ENCODE peak calls at places on chromosomes 4 and X, in six cellular contexts. One of them, this sample, is unnamed.

GRCh38 chr4:101667348-101667747 is 123.2 kb upstream of the BANK1 start:
- DNase-seq in HFFc6: peak
- DNase-seq in upper lobe of right lung: no peak
- DNase-seq in dorsolateral prefrontal cortex: no peak
- DNase-seq in breast epithelium: no peak
- DNase-seq in IMR-90: no peak
- DNase-seq in this sample: no peak

GRCh38 chrX:41730101-41730500 is 6.1 kb downstream of the GPR82 start:
- DNase-seq in upper lobe of right lung: no peak
- DNase-seq in IMR-90: peak
- DNase-seq in breast epithelium: no peak
- DNase-seq in dorsolateral prefrontal cortex: no peak
- DNase-seq in HFFc6: no peak
- DNase-seq in this sample: no peak

GRCh38 chr4:81052119-81053068 is 21.9 kb downstream of the BMP3 start:
- DNase-seq in HFFc6: peak
- DNase-seq in dorsolateral prefrontal cortex: peak
- DNase-seq in breast epithelium: no peak
- DNase-seq in upper lobe of right lung: peak
- DNase-seq in IMR-90: peak
- DNase-seq in this sample: no peak

GRCh38 chrX:129524250-129524850 is 1.1 kb upstream of the SMARCA1 start:
- DNase-seq in upper lobe of right lung: no peak
- DNase-seq in HFFc6: no peak
- DNase-seq in dorsolateral prefrontal cortex: no peak
- DNase-seq in IMR-90: no peak
- DNase-seq in breast epithelium: no peak
- DNase-seq in this sample: no peak

GRCh38 chr4:38782452-38783108 is at the start of gene TLR10:
- DNase-seq in upper lobe of right lung: no peak
- DNase-seq in dorsolateral prefrontal cortex: no peak
- DNase-seq in breast epithelium: no peak
- DNase-seq in IMR-90: peak
- DNase-seq in HFFc6: no peak
- DNase-seq in this sample: peak

GRCh38 chrX:97416461-97416860 is 532.8 kb downstream of the RPA4 start:
- DNase-seq in IMR-90: no peak
- DNase-seq in upper lobe of right lung: no peak
- DNase-seq in dorsolateral prefrontal cortex: no peak
- DNase-seq in breast epithelium: no peak
- DNase-seq in HFFc6: no peak
- DNase-seq in this sample: no peak

GRCh38 chr4:155694100-155694785 is 27.6 kb downstream of the GUCY1A1 start:
- DNase-seq in IMR-90: no peak
- DNase-seq in dorsolateral prefrontal cortex: no peak
- DNase-seq in HFFc6: no peak
- DNase-seq in breast epithelium: no peak
- DNase-seq in upper lobe of right lung: no peak
- DNase-seq in this sample: no peak

GRCh38 chrX:115562492-115562872 is 1.5 kb downstream of the PLS3 start:
- DNase-seq in dorsolateral prefrontal cortex: no peak
- DNase-seq in IMR-90: peak
- DNase-seq in HFFc6: peak
- DNase-seq in breast epithelium: no peak
- DNase-seq in upper lobe of right lung: no peak
- DNase-seq in this sample: no peak

GRCh38 chrX:125205084-125205917 is 114.4 kb upstream of the TEX13C start:
- DNase-seq in breast epithelium: peak
- DNase-seq in upper lobe of right lung: no peak
- DNase-seq in IMR-90: no peak
- DNase-seq in HFFc6: no peak
- DNase-seq in dorsolateral prefrontal cortex: peak
- DNase-seq in this sample: no peak

GRCh38 chrX:38311743-38312142 is 15.6 kb downstream of the RPGR start:
- DNase-seq in breast epithelium: no peak
- DNase-seq in upper lobe of right lung: no peak
- DNase-seq in HFFc6: no peak
- DNase-seq in IMR-90: no peak
- DNase-seq in dorsolateral prefrontal cortex: no peak
- DNase-seq in this sample: no peak

GRCh38 chrX:124736553-124737240 is 390.3 kb downstream of the SH2D1A start:
- DNase-seq in upper lobe of right lung: no peak
- DNase-seq in dorsolateral prefrontal cortex: no peak
- DNase-seq in IMR-90: no peak
- DNase-seq in HFFc6: no peak
- DNase-seq in breast epithelium: no peak
- DNase-seq in this sample: no peak

GRCh38 chr4:7256989-7257810 is 64.9 kb downstream of the SORCS2 start:
- DNase-seq in IMR-90: no peak
- DNase-seq in dorsolateral prefrontal cortex: no peak
- DNase-seq in upper lobe of right lung: no peak
- DNase-seq in HFFc6: no peak
- DNase-seq in breast epithelium: no peak
- DNase-seq in this sample: no peak

GRCh38 chr4:123443401-123444297 is 47.1 kb downstream of the SPRY1 start:
- DNase-seq in breast epithelium: no peak
- DNase-seq in IMR-90: peak
- DNase-seq in dorsolateral prefrontal cortex: no peak
- DNase-seq in upper lobe of right lung: no peak
- DNase-seq in HFFc6: no peak
- DNase-seq in this sample: no peak

GRCh38 chr4:158255727-158256324 is 45.5 kb downstream of the TMEM144 start:
- DNase-seq in upper lobe of right lung: no peak
- DNase-seq in IMR-90: peak
- DNase-seq in HFFc6: peak
- DNase-seq in dorsolateral prefrontal cortex: no peak
- DNase-seq in breast epithelium: no peak
- DNase-seq in this sample: peak

GRCh38 chr4:108045687-108046024 is 56.0 kb downstream of the HADH start:
- DNase-seq in dorsolateral prefrontal cortex: no peak
- DNase-seq in IMR-90: no peak
- DNase-seq in HFFc6: no peak
- DNase-seq in breast epithelium: peak
- DNase-seq in upper lobe of right lung: no peak
- DNase-seq in this sample: no peak

GRCh38 chr4:154506253-154506652 is 14.7 kb upstream of the DCHS2 start:
- DNase-seq in HFFc6: peak
- DNase-seq in IMR-90: peak
- DNase-seq in upper lobe of right lung: no peak
- DNase-seq in breast epithelium: no peak
- DNase-seq in dorsolateral prefrontal cortex: no peak
- DNase-seq in this sample: no peak

GRCh38 chr4:140326395-140326993 is 47.0 kb upstream of the SCOC start:
- DNase-seq in upper lobe of right lung: no peak
- DNase-seq in dorsolateral prefrontal cortex: no peak
- DNase-seq in breast epithelium: no peak
- DNase-seq in IMR-90: peak
- DNase-seq in HFFc6: peak
- DNase-seq in this sample: no peak

GRCh38 chr4:7192252-7193039 is at the start of gene SORCS2:
- DNase-seq in dorsolateral prefrontal cortex: peak
- DNase-seq in upper lobe of right lung: peak
- DNase-seq in IMR-90: peak
- DNase-seq in breast epithelium: no peak
- DNase-seq in HFFc6: no peak
- DNase-seq in this sample: no peak

GRCh38 chrX:54357414-54358377 is at the start of gene WNK3:
- DNase-seq in IMR-90: peak
- DNase-seq in HFFc6: no peak
- DNase-seq in dorsolateral prefrontal cortex: peak
- DNase-seq in breast epithelium: peak
- DNase-seq in upper lobe of right lung: peak
- DNase-seq in this sample: no peak

GRCh38 chr4:73021634-73022033 is 47.9 kb downstream of the COX18 start:
- DNase-seq in breast epithelium: no peak
- DNase-seq in dorsolateral prefrontal cortex: no peak
- DNase-seq in HFFc6: peak
- DNase-seq in upper lobe of right lung: no peak
- DNase-seq in IMR-90: peak
- DNase-seq in this sample: peak

GRCh38 chr4:137635596-137635995 is 103.3 kb upstream of the PCDH18 start:
- DNase-seq in IMR-90: no peak
- DNase-seq in HFFc6: no peak
- DNase-seq in dorsolateral prefrontal cortex: no peak
- DNase-seq in breast epithelium: no peak
- DNase-seq in upper lobe of right lung: no peak
- DNase-seq in this sample: no peak

GRCh38 chr4:113978105-113978504 is 1.3 kb downstream of the ARSJ start:
- DNase-seq in breast epithelium: no peak
- DNase-seq in upper lobe of right lung: no peak
- DNase-seq in HFFc6: no peak
- DNase-seq in IMR-90: no peak
- DNase-seq in dorsolateral prefrontal cortex: no peak
- DNase-seq in this sample: no peak

GRCh38 chr4:113979973-113980615 is 647 bp upstream of the ARSJ start:
- DNase-seq in IMR-90: peak
- DNase-seq in HFFc6: no peak
- DNase-seq in upper lobe of right lung: no peak
- DNase-seq in breast epithelium: no peak
- DNase-seq in dorsolateral prefrontal cortex: no peak
- DNase-seq in this sample: no peak

GRCh38 chr4:113976937-113977855 is 2.3 kb downstream of the ARSJ start:
- DNase-seq in HFFc6: peak
- DNase-seq in dorsolateral prefrontal cortex: no peak
- DNase-seq in upper lobe of right lung: no peak
- DNase-seq in IMR-90: peak
- DNase-seq in breast epithelium: no peak
- DNase-seq in this sample: no peak

GRCh38 chr4:113978561-113979156 is 788 bp downstream of the ARSJ start:
- DNase-seq in dorsolateral prefrontal cortex: peak
- DNase-seq in HFFc6: no peak
- DNase-seq in IMR-90: peak
- DNase-seq in upper lobe of right lung: peak
- DNase-seq in breast epithelium: no peak
- DNase-seq in this sample: no peak

GRCh38 chr4:113979157-113979972 is at the start of gene ARSJ:
- DNase-seq in breast epithelium: peak
- DNase-seq in dorsolateral prefrontal cortex: peak
- DNase-seq in IMR-90: peak
- DNase-seq in HFFc6: peak
- DNase-seq in upper lobe of right lung: peak
- DNase-seq in this sample: peak
- TF ChIP-seq CTCF in breast epithelium: no peak
- TF ChIP-seq CTCF in dorsolateral prefrontal cortex: no peak
- TF ChIP-seq CTCF in IMR-90: peak
- TF ChIP-seq CTCF in HFFc6: peak
- TF ChIP-seq CTCF in upper lobe of right lung: no peak
- TF ChIP-seq CTCF in this sample: peak

DNA sequence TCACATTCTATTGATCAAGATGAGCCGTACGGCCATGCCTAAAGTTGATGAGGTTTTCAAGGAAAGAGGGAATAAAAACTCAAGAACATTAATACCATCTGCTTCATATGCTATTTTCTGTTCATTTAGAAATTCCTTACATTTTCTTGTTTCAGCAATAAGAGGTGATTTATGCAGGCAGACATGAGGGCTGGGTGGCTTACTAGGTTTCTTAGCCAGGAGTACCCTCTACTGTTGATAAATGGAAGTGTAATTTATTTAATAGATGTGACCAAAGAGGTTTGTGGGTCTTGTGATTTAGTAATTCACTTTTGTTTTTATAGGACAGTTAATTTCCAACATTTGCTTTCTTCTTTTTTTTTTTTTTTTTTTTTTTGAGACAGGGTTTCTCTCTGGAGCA is 6.4 kb upstream of the SMIM9 start:
- DNase-seq in upper lobe of right lung: no peak
- DNase-seq in breast epithelium: no peak
- DNase-seq in dorsolateral prefrontal cortex: no peak
- DNase-seq in IMR-90: peak
- DNase-seq in HFFc6: peak
- DNase-seq in this sample: peak
- TF ChIP-seq CTCF in upper lobe of right lung: peak
- TF ChIP-seq CTCF in breast epithelium: no peak
- TF ChIP-seq CTCF in dorsolateral prefrontal cortex: peak
- TF ChIP-seq CTCF in IMR-90: peak
- TF ChIP-seq CTCF in HFFc6: peak
- TF ChIP-seq CTCF in this sample: peak

DNA sequence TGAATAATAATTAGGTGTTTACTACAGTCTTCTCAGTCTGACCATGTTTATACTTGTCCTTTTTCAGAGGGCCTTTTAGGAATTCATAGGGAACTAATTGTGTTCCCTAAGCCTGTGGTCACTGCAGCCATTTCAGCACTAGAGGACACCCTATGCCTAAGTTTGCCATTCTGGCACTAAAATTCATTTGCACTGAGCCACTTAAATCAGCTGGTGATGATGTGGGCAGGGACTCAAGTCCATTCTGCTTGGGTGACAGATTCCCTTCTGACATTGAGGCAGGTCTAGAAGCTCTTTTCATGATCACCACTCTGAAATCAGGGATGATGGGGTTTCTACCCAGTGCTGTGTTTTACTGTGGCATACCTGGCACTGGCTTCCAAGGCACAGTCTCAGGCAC is 1178.9 kb upstream of the DIAPH2 start:
- DNase-seq in IMR-90: no peak
- DNase-seq in HFFc6: no peak
- DNase-seq in breast epithelium: no peak
- DNase-seq in dorsolateral prefrontal cortex: no peak
- DNase-seq in upper lobe of right lung: no peak
- DNase-seq in this sample: no peak
- TF ChIP-seq CTCF in IMR-90: no peak
- TF ChIP-seq CTCF in HFFc6: no peak
- TF ChIP-seq CTCF in breast epithelium: no peak
- TF ChIP-seq CTCF in dorsolateral prefrontal cortex: no peak
- TF ChIP-seq CTCF in upper lobe of right lung: no peak
- TF ChIP-seq CTCF in this sample: peak

GRCh38 chr4:127809173-127809800 is 27.2 kb downstream of the HSPA4L start:
- DNase-seq in breast epithelium: no peak
- DNase-seq in dorsolateral prefrontal cortex: no peak
- DNase-seq in IMR-90: peak
- DNase-seq in upper lobe of right lung: no peak
- DNase-seq in HFFc6: peak
- DNase-seq in this sample: no peak
- TF ChIP-seq CTCF in breast epithelium: no peak
- TF ChIP-seq CTCF in dorsolateral prefrontal cortex: no peak
- TF ChIP-seq CTCF in IMR-90: peak
- TF ChIP-seq CTCF in upper lobe of right lung: no peak
- TF ChIP-seq CTCF in HFFc6: peak
- TF ChIP-seq CTCF in this sample: peak

This sample was measured in AG09319.